ENCODE peak calls at places on chromosomes 5 and 9, in five cellular contexts. Z is OCI-LY7; R is HCT116; I is PC-3; F is CD8-positive, alpha-beta T cell. M is an unnamed sample. For H3K4me1, the result is how much of the 10 kb centered on the place peaks cover.

GRCh38 chr9:86525182-86525581 is 171.0 kb upstream of the TUT7 start:
- DNase-seq in I (no peak), Z (no peak), R (no peak), F (no peak), M (no peak)

GRCh38 chr5:170628028-170628427 is 124.2 kb downstream of the KCNIP1 start:
- DNase-seq in Z (no peak), F (no peak), R (no peak), I (no peak), M (no peak)

GRCh38 chr9:129720865-129721545 is 31.8 kb downstream of the PTGES start:
- DNase-seq in Z (no peak), I (peak), F (no peak), R (no peak), M (no peak)

GRCh38 chr5:112820246-112820645 is 40.8 kb upstream of the SRP19 start:
- DNase-seq in Z (no peak), R (no peak), I (no peak), F (no peak), M (no peak)

GRCh38 chr9:24051587-24051986 is 225.5 kb upstream of the ELAVL2 start:
- DNase-seq in F (no peak), I (peak), Z (no peak), R (no peak), M (no peak)

GRCh38 chr9:91714020-91714721 is 235.9 kb downstream of the ROR2 start:
- DNase-seq in I (peak), Z (peak), R (peak), F (no peak), M (peak)

GRCh38 chr5:166117062-166117743 is 2174.2 kb upstream of the WWC1 start:
- DNase-seq in I (no peak), R (no peak), F (no peak), Z (no peak), M (no peak)

GRCh38 chr9:128160603-128160987 is 530 bp downstream of the BBLN start:
- DNase-seq in I (no peak), R (no peak), Z (peak), F (peak), M (no peak)

GRCh38 chr5:78889759-78890158 is 95.4 kb downstream of the ARSB start:
- DNase-seq in Z (no peak), R (no peak), F (no peak), I (peak), M (no peak)

GRCh38 chr9:127418037-127418471 is 6.1 kb upstream of the ZNF79 start:
- DNase-seq in I (peak), Z (peak), F (peak), R (peak), M (no peak)

GRCh38 chr5:17180957-17181723 is 36.3 kb upstream of the BASP1 start:
- DNase-seq in Z (no peak), I (peak), R (no peak), F (no peak), M (no peak)

GRCh38 chr5:116273458-116274242 is 188.8 kb downstream of the COMMD10 start:
- DNase-seq in F (no peak), I (peak), Z (no peak), R (no peak), M (no peak)

GRCh38 chr5:6837519-6838110 is 124.4 kb downstream of the TENT4A start:
- DNase-seq in F (no peak), R (no peak), I (peak), Z (peak), M (no peak)

GRCh38 chr5:756865-757345 is 27.6 kb downstream of the ZDHHC11B start:
- DNase-seq in Z (no peak), F (no peak), I (no peak), R (no peak), M (peak)

GRCh38 chr9:134065720-134066419 is 2.0 kb downstream of the BRD3 start:
- DNase-seq in I (peak), Z (peak), F (peak), R (no peak), M (no peak)

GRCh38 chr9:98471185-98471584 is 215.7 kb upstream of the TBC1D2 start:
- DNase-seq in I (no peak), F (no peak), Z (no peak), R (no peak), M (no peak)

GRCh38 chr5:50874277-50874984 is 208.0 kb downstream of the PARP8 start:
- DNase-seq in F (no peak), Z (no peak), I (no peak), R (no peak), M (no peak)

GRCh38 chr9:4508907-4509589 is 18.8 kb downstream of the SLC1A1 start:
- DNase-seq in Z (no peak), I (no peak), R (no peak), F (no peak), M (no peak)

GRCh38 chr5:103035701-103036100 is 84.2 kb downstream of the GIN1 start:
- DNase-seq in Z (no peak), I (no peak), R (no peak), F (no peak), M (no peak)

GRCh38 chr9:96498796-96499195 is 48.8 kb downstream of the HABP4 start:
- DNase-seq in Z (no peak), F (no peak), R (no peak), I (no peak), M (no peak)

GRCh38 chr5:14577964-14578363 is 3.6 kb upstream of the OTULINL start:
- DNase-seq in R (no peak), I (peak), F (no peak), Z (no peak), M (no peak)

GRCh38 chr9:101566904-101567724 is 27.7 kb downstream of the PPP3R2 start:
- DNase-seq in I (peak), F (no peak), Z (peak), R (peak), M (no peak)

GRCh38 chr5:58378613-58379385 is 81.1 kb downstream of the PLK2 start:
- DNase-seq in Z (no peak), I (no peak), R (no peak), F (no peak), M (no peak)

GRCh38 chr5:58382131-58382534 is 77.8 kb downstream of the PLK2 start:
- DNase-seq in I (no peak), F (no peak), Z (no peak), R (no peak), M (no peak)

GRCh38 chr5:58380655-58381054 is 79.2 kb downstream of the PLK2 start:
- DNase-seq in Z (peak), I (no peak), F (no peak), R (no peak), M (no peak)

GRCh38 chr5:58381566-58381965 is 78.3 kb downstream of the PLK2 start:
- DNase-seq in Z (no peak), R (no peak), F (no peak), I (no peak), M (no peak)

GRCh38 chr5:58383459-58383858 is 76.4 kb downstream of the PLK2 start:
- DNase-seq in Z (no peak), F (no peak), R (no peak), I (no peak), M (no peak)
- TF ChIP-seq CTCF in Z (no peak), F (no peak), R (no peak), I (no peak), M (no peak)

GRCh38 chr5:151023651-151024050 is 3.3 kb downstream of the GPX3 start:
- DNase-seq in F (no peak), R (no peak), I (peak), Z (no peak), M (no peak)

GRCh38 chr5:151023047-151023615 is 2.7 kb downstream of the GPX3 start:
- DNase-seq in R (no peak), F (no peak), Z (no peak), I (peak), M (peak)

GRCh38 chr5:151026088-151026487 is 5.7 kb downstream of the GPX3 start:
- DNase-seq in I (no peak), R (no peak), Z (no peak), F (no peak), M (no peak)

GRCh38 chr5:151024894-151025606 is 4.7 kb downstream of the GPX3 start:
- DNase-seq in F (no peak), R (no peak), I (no peak), Z (no peak), M (no peak)

GRCh38 chr5:151024440-151024839 is 4.0 kb downstream of the GPX3 start:
- DNase-seq in Z (no peak), I (no peak), F (no peak), R (no peak), M (no peak)
- H3K4me1 ChIP-seq in Z (under half), I (under half), F (under half), R (under half), M (under half)

DNA sequence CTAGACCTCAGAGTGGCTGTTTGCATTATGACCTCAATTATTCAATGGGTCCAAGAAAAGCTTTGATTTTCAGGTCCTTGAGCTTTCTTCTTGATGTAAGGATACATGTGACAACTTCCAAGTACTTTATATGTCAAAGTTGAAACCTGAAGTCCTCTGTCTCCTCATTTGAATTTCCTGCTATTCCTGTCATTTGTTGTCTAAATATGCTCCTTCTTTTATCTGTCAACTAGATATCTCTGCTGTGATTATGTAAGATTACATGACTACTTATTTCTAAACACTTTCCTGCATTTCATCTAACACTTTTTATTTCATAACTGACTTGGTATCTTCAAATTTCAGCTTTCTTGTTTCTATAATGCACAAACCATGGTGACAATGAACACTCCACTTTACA is 670.0 kb upstream of the FAM174A start:
- DNase-seq in R (no peak), F (no peak), I (no peak), Z (no peak), M (no peak)
- H3K27ac ChIP-seq in R (no peak), F (no peak), I (no peak), Z (no peak), M (no peak)

GRCh38 chr5:109318455-109319108 is 91.2 kb downstream of the PJA2 start:
- DNase-seq in R (no peak), Z (no peak), F (no peak), I (no peak), M (no peak)

GRCh38 chr5:109315245-109315644 is 94.5 kb downstream of the PJA2 start:
- DNase-seq in F (no peak), Z (no peak), I (no peak), R (no peak), M (no peak)

GRCh38 chr5:109316631-109317030 is 93.1 kb downstream of the PJA2 start:
- DNase-seq in R (peak), F (no peak), Z (no peak), I (peak), M (no peak)

GRCh38 chr5:109322694-109323093 is 87.1 kb downstream of the PJA2 start:
- DNase-seq in F (no peak), Z (no peak), I (no peak), R (no peak), M (no peak)

GRCh38 chr5:109319351-109319750 is 90.4 kb downstream of the PJA2 start:
- DNase-seq in Z (no peak), F (no peak), I (no peak), R (no peak), M (no peak)
- TF ChIP-seq CTCF in Z (no peak), F (no peak), I (no peak), R (no peak), M (no peak)

GRCh38 chr5:95861858-95862561 is 39.5 kb upstream of the GLRX start:
- DNase-seq in Z (no peak), I (peak), R (no peak), F (no peak), M (no peak)
- H3K4me1 ChIP-seq in Z (under half), I (half or more), R (under half), F (under half), M (under half)

DNA sequence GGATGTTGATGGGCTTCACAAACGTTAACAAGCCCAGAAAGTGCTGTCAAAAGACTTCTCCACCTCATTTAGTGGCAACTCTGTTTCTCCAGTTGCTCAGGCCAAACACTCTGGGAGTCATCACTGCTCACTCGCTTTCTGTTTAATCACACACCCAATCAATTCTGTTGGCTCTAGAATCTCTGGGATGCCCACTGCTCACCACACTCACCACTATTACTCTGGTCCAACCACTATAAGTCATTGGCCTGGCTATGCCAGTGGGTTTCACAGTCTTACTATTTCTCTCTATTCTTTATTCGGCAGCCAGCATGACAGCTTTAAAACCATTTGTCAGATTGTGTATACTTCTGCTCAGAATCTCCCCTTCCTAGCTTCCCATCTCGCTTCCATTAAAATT is 163.6 kb downstream of the KDM4C start:
- DNase-seq in F (no peak), R (no peak), I (no peak), Z (no peak), M (no peak)
- H3K27ac ChIP-seq in F (no peak), R (no peak), I (no peak), Z (no peak), M (no peak)

GRCh38 chr5:98753507-98753906 is 20.0 kb upstream of the RGMB start:
- DNase-seq in I (no peak), Z (no peak), F (no peak), R (no peak), M (no peak)

GRCh38 chr5:98750693-98751092 is 22.8 kb upstream of the RGMB start:
- DNase-seq in I (peak), R (no peak), Z (peak), F (no peak), M (no peak)

GRCh38 chr5:98749046-98749445 is 24.4 kb upstream of the RGMB start:
- DNase-seq in F (no peak), R (no peak), I (no peak), Z (no peak), M (no peak)
- TF ChIP-seq CTCF in F (no peak), R (no peak), I (no peak), Z (no peak), M (no peak)

GRCh38 chr5:80959138-80959537 is 1.0 kb upstream of the RASGRF2 start:
- DNase-seq in I (no peak), Z (no peak), R (no peak), F (no peak), M (no peak)

GRCh38 chr5:80959768-80960442 is at the start of gene RASGRF2:
- DNase-seq in R (no peak), F (peak), Z (no peak), I (no peak), M (peak)

GRCh38 chr5:80962630-80963520 is 2.7 kb downstream of the RASGRF2 start:
- DNase-seq in I (no peak), Z (no peak), F (no peak), R (no peak), M (no peak)

GRCh38 chr5:80961376-80962281 is 1.5 kb downstream of the RASGRF2 start:
- DNase-seq in Z (no peak), F (peak), R (no peak), I (no peak), M (no peak)

DNA sequence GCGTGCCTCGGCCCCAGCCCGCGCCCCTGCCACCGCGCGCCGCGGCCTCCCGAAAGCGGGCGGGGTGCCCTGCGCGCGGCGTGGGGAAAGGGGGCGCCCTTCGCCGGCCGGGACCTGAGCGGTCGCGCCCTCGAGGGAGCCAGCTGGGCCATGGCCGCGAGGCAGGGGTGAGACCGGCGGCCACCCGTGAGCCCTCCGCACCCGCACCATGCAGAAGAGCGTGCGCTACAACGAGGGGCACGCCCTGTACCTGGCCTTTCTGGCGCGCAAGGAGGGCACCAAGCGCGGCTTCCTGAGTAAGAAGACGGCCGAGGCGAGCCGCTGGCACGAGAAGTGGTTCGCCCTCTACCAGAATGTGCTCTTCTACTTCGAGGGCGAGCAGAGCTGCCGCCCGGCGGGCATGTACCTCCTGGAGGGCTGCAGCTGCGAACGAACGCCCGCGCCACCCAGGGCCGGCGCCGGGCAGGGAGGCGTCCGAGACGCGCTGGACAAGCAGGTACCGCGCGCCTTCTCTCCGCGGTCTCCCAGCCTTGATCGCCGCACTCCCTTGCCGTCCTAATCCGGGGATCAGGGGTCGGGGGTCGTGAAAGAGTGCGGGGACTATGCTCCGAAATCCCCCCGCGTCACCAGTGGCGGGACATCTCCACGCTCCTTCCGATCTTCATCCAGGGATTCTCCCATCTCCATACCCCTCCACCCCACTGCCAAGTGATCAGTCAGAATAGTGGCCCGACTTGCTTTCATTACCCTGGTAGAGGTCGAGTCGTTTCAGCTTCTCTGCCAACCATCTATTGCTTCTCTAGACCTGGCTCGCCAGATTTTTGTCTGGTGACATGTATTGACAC is 590 bp downstream of the RASGRF2 start:
- DNase-seq in F (peak), Z (no peak), I (no peak), R (no peak), M (peak)
- H3K4me1 ChIP-seq in F (half or more), Z (under half), I (under half), R (under half), M (under half)

GRCh38 chr5:101364469-101364868 is 461.4 kb upstream of the ST8SIA4 start:
- DNase-seq in R (no peak), I (no peak), F (no peak), Z (no peak), M (no peak)

GRCh38 chr5:101370240-101370639 is 467.2 kb upstream of the ST8SIA4 start:
- DNase-seq in I (no peak), Z (no peak), R (no peak), F (no peak), M (no peak)
- H3K27ac ChIP-seq in I (no peak), Z (no peak), R (no peak), F (no peak), M (no peak)

GRCh38 chr5:177552839-177553455 is 1.4 kb downstream of the FAM193B start:
- DNase-seq in F (no peak), Z (no peak), R (no peak), I (peak), M (no peak)
- TF ChIP-seq CTCF in F (no peak), Z (no peak), R (no peak), I (no peak), M (no peak)